ENCODE peak calls at places on chromosomes 4 and X, in four cellular contexts. B is RKO, R is renal cortical epithelial cell, Y is T-cell. V is an unnamed sample.

GRCh38 chr4:176268963-176269362 is at the start of gene ASB5:
- DNase-seq in B (no peak), R (no peak), Y (no peak), V (no peak)

GRCh38 chr4:53116959-53117358 is 248.9 kb downstream of the SCFD2 start:
- DNase-seq in B (no peak), R (peak), Y (no peak), V (no peak)

GRCh38 chr4:4990329-4990728 is 28.9 kb downstream of the CYTL1 start:
- DNase-seq in B (no peak), R (no peak), Y (no peak), V (no peak)

GRCh38 chr4:175422331-175422730 is 389.7 kb downstream of the GPM6A start:
- DNase-seq in B (no peak), R (peak), Y (no peak), V (peak)

GRCh38 chrX:49165901-49166881 is 3.6 kb downstream of the MAGIX start:
- DNase-seq in B (peak), R (peak), Y (peak), V (peak)

GRCh38 chrX:20968996-20969395 is 405.2 kb upstream of the CNKSR2 start:
- DNase-seq in B (no peak), R (peak), Y (no peak), V (no peak)

GRCh38 chr4:52852041-52852440 is 10.1 kb upstream of the RASL11B start:
- DNase-seq in B (no peak), R (no peak), Y (no peak), V (no peak)

GRCh38 chrX:37802028-37802427 is 22.2 kb downstream of the CYBB start:
- DNase-seq in B (no peak), R (no peak), Y (no peak), V (no peak)

GRCh38 chr4:168220893-168221292 is 97.7 kb downstream of the DDX60 start:
- DNase-seq in B (no peak), R (no peak), Y (no peak), V (no peak)

GRCh38 chrX:41952102-41952501 is 28.7 kb upstream of the CASK start:
- DNase-seq in B (no peak), R (peak), Y (no peak), V (peak)

GRCh38 chr4:139014391-139015268 is 951 bp upstream of the NOCT start:
- DNase-seq in B (peak), R (peak), Y (no peak), V (peak)

GRCh38 chr4:723706-724105 is 18.1 kb downstream of the PCGF3 start:
- DNase-seq in B (no peak), R (no peak), Y (no peak), V (no peak)

GRCh38 chr4:64774626-64775025 is 365.4 kb upstream of the TECRL start:
- DNase-seq in B (no peak), R (no peak), Y (no peak), V (no peak)

GRCh38 chr4:186137193-186137792 is 32.8 kb downstream of the FAM149A start:
- DNase-seq in B (peak), R (peak), Y (no peak), V (peak)